ENCODE peak calls at places on chromosomes 16 and 17, in ten cellular contexts. One of them, this sample, is unnamed.

GRCh38 chr16:80993293-80993691 is 13.4 kb downstream of the CMC2 start:
- DNase-seq in cardiac muscle cell: peak; percentile 94
- DNase-seq in Panc1: no peak
- DNase-seq in HFFc6: peak; percentile 81
- DNase-seq in dorsolateral prefrontal cortex: no peak
- DNase-seq in tibial artery: no peak
- DNase-seq in GM23338: no peak
- DNase-seq in fibroblast of pulmonary artery: peak; percentile 95
- DNase-seq in RWPE1: peak; percentile 58
- DNase-seq in epithelial cell of proximal tubule: no peak
- DNase-seq in this sample: no peak

GRCh38 chr17:44502598-44503079 is 567 bp downstream of the GPATCH8 start:
- DNase-seq in cardiac muscle cell: no peak
- DNase-seq in RWPE1: peak; percentile 24
- DNase-seq in epithelial cell of proximal tubule: no peak
- DNase-seq in GM23338: no peak
- DNase-seq in fibroblast of pulmonary artery: no peak
- DNase-seq in HFFc6: no peak
- DNase-seq in dorsolateral prefrontal cortex: no peak
- DNase-seq in Panc1: no peak
- DNase-seq in tibial artery: peak; percentile 25
- DNase-seq in this sample: no peak

GRCh38 chr16:30666681-30667080 is 8.4 kb downstream of the FBRS start:
- DNase-seq in fibroblast of pulmonary artery: no peak
- DNase-seq in cardiac muscle cell: peak; percentile 41
- DNase-seq in Panc1: no peak
- DNase-seq in epithelial cell of proximal tubule: no peak
- DNase-seq in RWPE1: no peak
- DNase-seq in dorsolateral prefrontal cortex: no peak
- DNase-seq in GM23338: no peak
- DNase-seq in tibial artery: no peak
- DNase-seq in HFFc6: no peak
- DNase-seq in this sample: no peak

GRCh38 chr16:79698341-79698753 is 97.8 kb upstream of the MAF start:
- DNase-seq in HFFc6: no peak
- DNase-seq in RWPE1: no peak
- DNase-seq in epithelial cell of proximal tubule: no peak
- DNase-seq in dorsolateral prefrontal cortex: no peak
- DNase-seq in Panc1: no peak
- DNase-seq in tibial artery: peak; percentile 50
- DNase-seq in GM23338: no peak
- DNase-seq in fibroblast of pulmonary artery: peak; percentile 5
- DNase-seq in cardiac muscle cell: peak; percentile 47
- DNase-seq in this sample: no peak

GRCh38 chr16:87608400-87608985 is 6.2 kb downstream of the JPH3 start:
- DNase-seq in epithelial cell of proximal tubule: no peak
- DNase-seq in cardiac muscle cell: peak; percentile 74
- DNase-seq in HFFc6: peak; percentile 48
- DNase-seq in Panc1: no peak
- DNase-seq in fibroblast of pulmonary artery: peak; percentile 74
- DNase-seq in GM23338: peak; percentile 89
- DNase-seq in dorsolateral prefrontal cortex: no peak
- DNase-seq in RWPE1: peak; percentile 73
- DNase-seq in tibial artery: peak; percentile 43
- DNase-seq in this sample: no peak

GRCh38 chr17:53571342-53571741 is 251.4 kb upstream of the KIF2B start:
- DNase-seq in RWPE1: no peak
- DNase-seq in tibial artery: no peak
- DNase-seq in cardiac muscle cell: peak; percentile 14
- DNase-seq in fibroblast of pulmonary artery: peak; percentile 11
- DNase-seq in Panc1: no peak
- DNase-seq in GM23338: no peak
- DNase-seq in dorsolateral prefrontal cortex: no peak
- DNase-seq in epithelial cell of proximal tubule: peak; percentile 20
- DNase-seq in HFFc6: no peak
- DNase-seq in this sample: no peak

GRCh38 chr16:86101135-86101911 is 202.4 kb downstream of the IRF8 start:
- DNase-seq in RWPE1: no peak
- DNase-seq in epithelial cell of proximal tubule: no peak
- DNase-seq in Panc1: no peak
- DNase-seq in GM23338: no peak
- DNase-seq in fibroblast of pulmonary artery: no peak
- DNase-seq in cardiac muscle cell: no peak
- DNase-seq in dorsolateral prefrontal cortex: no peak
- DNase-seq in tibial artery: no peak
- DNase-seq in HFFc6: no peak
- DNase-seq in this sample: no peak

GRCh38 chr17:77728022-77728671 is 230.4 kb upstream of the TNRC6C start:
- DNase-seq in dorsolateral prefrontal cortex: peak; percentile 50
- DNase-seq in RWPE1: no peak
- DNase-seq in tibial artery: peak; percentile 58
- DNase-seq in GM23338: peak; percentile 36
- DNase-seq in fibroblast of pulmonary artery: no peak
- DNase-seq in Panc1: no peak
- DNase-seq in cardiac muscle cell: peak; percentile 14
- DNase-seq in epithelial cell of proximal tubule: no peak
- DNase-seq in HFFc6: peak; percentile 61
- DNase-seq in this sample: no peak

GRCh38 chr17:55162556-55162946 is 102.2 kb upstream of the HLF start:
- DNase-seq in HFFc6: no peak
- DNase-seq in Panc1: no peak
- DNase-seq in GM23338: no peak
- DNase-seq in fibroblast of pulmonary artery: no peak
- DNase-seq in dorsolateral prefrontal cortex: no peak
- DNase-seq in cardiac muscle cell: no peak
- DNase-seq in epithelial cell of proximal tubule: no peak
- DNase-seq in tibial artery: no peak
- DNase-seq in RWPE1: no peak
- DNase-seq in this sample: no peak

GRCh38 chr17:38447502-38448095 is 19.3 kb downstream of the ARHGAP23 start:
- DNase-seq in GM23338: no peak
- DNase-seq in tibial artery: no peak
- DNase-seq in cardiac muscle cell: no peak
- DNase-seq in HFFc6: no peak
- DNase-seq in fibroblast of pulmonary artery: no peak
- DNase-seq in epithelial cell of proximal tubule: no peak
- DNase-seq in RWPE1: no peak
- DNase-seq in dorsolateral prefrontal cortex: no peak
- DNase-seq in Panc1: no peak
- DNase-seq in this sample: no peak

GRCh38 chr16:57500578-57501111 is 14.4 kb upstream of the DOK4 start:
- DNase-seq in epithelial cell of proximal tubule: no peak
- DNase-seq in tibial artery: no peak
- DNase-seq in GM23338: no peak
- DNase-seq in RWPE1: no peak
- DNase-seq in fibroblast of pulmonary artery: peak; percentile 21
- DNase-seq in Panc1: no peak
- DNase-seq in HFFc6: no peak
- DNase-seq in dorsolateral prefrontal cortex: no peak
- DNase-seq in cardiac muscle cell: no peak
- DNase-seq in this sample: no peak

GRCh38 chr16:24035127-24035842 is 199.5 kb downstream of the PRKCB start:
- DNase-seq in RWPE1: no peak
- DNase-seq in fibroblast of pulmonary artery: no peak
- DNase-seq in cardiac muscle cell: no peak
- DNase-seq in dorsolateral prefrontal cortex: no peak
- DNase-seq in HFFc6: no peak
- DNase-seq in tibial artery: no peak
- DNase-seq in epithelial cell of proximal tubule: no peak
- DNase-seq in GM23338: no peak
- DNase-seq in Panc1: no peak
- DNase-seq in this sample: no peak

GRCh38 chr17:73657473-73658116 is 13.3 kb upstream of the SDK2 start:
- DNase-seq in dorsolateral prefrontal cortex: no peak
- DNase-seq in fibroblast of pulmonary artery: peak; percentile 17
- DNase-seq in Panc1: no peak
- DNase-seq in GM23338: peak; percentile 89
- DNase-seq in HFFc6: no peak
- DNase-seq in RWPE1: peak; percentile 49
- DNase-seq in cardiac muscle cell: peak; percentile 50
- DNase-seq in tibial artery: no peak
- DNase-seq in epithelial cell of proximal tubule: peak; percentile 1
- DNase-seq in this sample: no peak

GRCh38 chr16:26396511-26397235 is 670.1 kb upstream of the C16orf82 start:
- DNase-seq in Panc1: no peak
- DNase-seq in HFFc6: no peak
- DNase-seq in fibroblast of pulmonary artery: no peak
- DNase-seq in cardiac muscle cell: no peak
- DNase-seq in tibial artery: no peak
- DNase-seq in RWPE1: no peak
- DNase-seq in epithelial cell of proximal tubule: no peak
- DNase-seq in GM23338: peak; percentile 41
- DNase-seq in dorsolateral prefrontal cortex: no peak
- DNase-seq in this sample: no peak

GRCh38 chr17:59756236-59756818 is 48.9 kb downstream of the VMP1 start:
- DNase-seq in cardiac muscle cell: peak; percentile 81
- DNase-seq in GM23338: no peak
- DNase-seq in HFFc6: peak; percentile 72
- DNase-seq in RWPE1: peak; percentile 71
- DNase-seq in Panc1: peak; percentile 66
- DNase-seq in tibial artery: no peak
- DNase-seq in fibroblast of pulmonary artery: peak; percentile 84
- DNase-seq in dorsolateral prefrontal cortex: no peak
- DNase-seq in epithelial cell of proximal tubule: peak; percentile 78
- DNase-seq in this sample: no peak

DNA sequence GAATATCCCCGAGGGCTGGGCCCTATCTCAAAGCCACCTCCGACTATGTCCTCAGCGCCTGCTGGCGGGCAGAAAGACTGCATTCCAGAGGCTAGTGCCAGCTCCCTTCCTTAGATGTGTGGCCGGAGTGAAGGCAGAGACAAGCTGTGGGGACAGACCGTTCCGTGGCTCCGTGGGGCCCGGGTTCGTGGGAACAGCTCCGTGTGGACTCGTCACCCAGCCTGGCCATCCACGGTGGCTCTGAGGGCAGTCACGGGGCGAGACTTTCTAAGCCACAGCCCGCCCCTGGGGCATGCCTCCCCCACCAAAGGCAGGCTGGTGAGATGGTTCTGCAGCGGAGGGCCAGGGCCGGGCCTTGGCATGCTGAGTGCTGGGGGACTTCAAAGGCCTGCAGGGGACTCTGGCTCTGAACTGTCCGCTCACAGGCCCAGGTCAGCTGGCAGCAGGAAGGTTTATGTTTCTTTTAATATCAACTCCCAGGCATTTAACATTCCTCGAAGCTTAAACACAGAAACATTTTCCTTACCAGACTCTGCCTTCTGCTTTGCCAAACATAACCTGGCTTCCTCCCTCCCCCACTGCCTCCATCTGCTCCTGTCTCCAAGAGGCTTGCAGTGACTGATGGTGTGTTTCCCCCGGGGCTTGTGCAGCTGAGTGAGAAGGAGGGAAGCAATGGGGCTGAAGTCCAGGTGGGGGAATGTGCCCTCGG is 50.4 kb downstream of the TIMM22 start:
- DNase-seq in fibroblast of pulmonary artery: peak; percentile 20
- DNase-seq in dorsolateral prefrontal cortex: peak; percentile 44
- DNase-seq in RWPE1: no peak
- DNase-seq in Panc1: no peak
- DNase-seq in tibial artery: peak; percentile 63
- DNase-seq in GM23338: no peak
- DNase-seq in epithelial cell of proximal tubule: no peak
- DNase-seq in HFFc6: no peak
- DNase-seq in cardiac muscle cell: peak; percentile 12
- DNase-seq in this sample: no peak
- TF ChIP-seq CTCF in fibroblast of pulmonary artery: no peak
- TF ChIP-seq CTCF in dorsolateral prefrontal cortex: no peak
- TF ChIP-seq CTCF in RWPE1: no peak
- TF ChIP-seq CTCF in Panc1: no peak
- TF ChIP-seq CTCF in tibial artery: peak; percentile 75
- TF ChIP-seq CTCF in GM23338: no peak
- TF ChIP-seq CTCF in epithelial cell of proximal tubule: no peak
- TF ChIP-seq CTCF in HFFc6: no peak
- TF ChIP-seq CTCF in cardiac muscle cell: no peak
- TF ChIP-seq CTCF in this sample: no peak

GRCh38 chr16:66681676-66682075 is 14.9 kb downstream of the CMTM4 start:
- DNase-seq in RWPE1: peak; percentile 64
- DNase-seq in fibroblast of pulmonary artery: no peak
- DNase-seq in GM23338: no peak
- DNase-seq in tibial artery: no peak
- DNase-seq in epithelial cell of proximal tubule: no peak
- DNase-seq in Panc1: no peak
- DNase-seq in HFFc6: no peak
- DNase-seq in cardiac muscle cell: no peak
- DNase-seq in dorsolateral prefrontal cortex: no peak
- DNase-seq in this sample: no peak
- TF ChIP-seq CTCF in RWPE1: no peak
- TF ChIP-seq CTCF in fibroblast of pulmonary artery: no peak
- TF ChIP-seq CTCF in GM23338: no peak
- TF ChIP-seq CTCF in tibial artery: no peak
- TF ChIP-seq CTCF in epithelial cell of proximal tubule: no peak
- TF ChIP-seq CTCF in Panc1: no peak
- TF ChIP-seq CTCF in HFFc6: no peak
- TF ChIP-seq CTCF in cardiac muscle cell: no peak
- TF ChIP-seq CTCF in dorsolateral prefrontal cortex: no peak
- TF ChIP-seq CTCF in this sample: no peak

DNA sequence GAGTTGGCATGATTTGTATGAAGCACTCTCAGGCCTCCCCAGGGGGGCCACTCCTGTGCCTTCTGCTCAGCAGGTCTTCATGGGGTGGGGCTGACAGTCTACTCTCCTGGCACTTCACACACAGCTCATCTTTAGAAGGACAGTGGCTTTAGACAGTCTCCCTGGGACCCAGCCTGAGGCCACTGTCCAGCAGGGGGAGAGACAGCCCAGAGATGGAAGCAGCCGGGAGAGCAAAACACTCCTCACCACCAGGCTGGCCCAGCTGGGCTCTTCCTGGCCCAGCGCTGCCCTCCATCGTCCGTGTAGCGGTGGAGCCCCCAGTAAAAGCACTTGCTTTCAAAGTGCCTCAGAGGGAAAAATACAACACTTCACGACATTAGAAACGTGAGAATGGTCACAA is 62.0 kb upstream of the CRHR1 start:
- DNase-seq in Panc1: no peak
- DNase-seq in HFFc6: peak; percentile 29
- DNase-seq in dorsolateral prefrontal cortex: no peak
- DNase-seq in GM23338: peak; percentile 77
- DNase-seq in tibial artery: no peak
- DNase-seq in RWPE1: no peak
- DNase-seq in fibroblast of pulmonary artery: no peak
- DNase-seq in cardiac muscle cell: peak; percentile 7
- DNase-seq in epithelial cell of proximal tubule: no peak
- DNase-seq in this sample: no peak
- TF ChIP-seq CTCF in Panc1: peak; percentile 61
- TF ChIP-seq CTCF in HFFc6: peak; percentile 73
- TF ChIP-seq CTCF in dorsolateral prefrontal cortex: peak; percentile 37
- TF ChIP-seq CTCF in GM23338: peak; percentile 60
- TF ChIP-seq CTCF in tibial artery: no peak
- TF ChIP-seq CTCF in RWPE1: no peak
- TF ChIP-seq CTCF in fibroblast of pulmonary artery: peak; percentile 14
- TF ChIP-seq CTCF in cardiac muscle cell: peak; percentile 33
- TF ChIP-seq CTCF in epithelial cell of proximal tubule: peak; percentile 47
- TF ChIP-seq CTCF in this sample: peak; percentile 6

DNA sequence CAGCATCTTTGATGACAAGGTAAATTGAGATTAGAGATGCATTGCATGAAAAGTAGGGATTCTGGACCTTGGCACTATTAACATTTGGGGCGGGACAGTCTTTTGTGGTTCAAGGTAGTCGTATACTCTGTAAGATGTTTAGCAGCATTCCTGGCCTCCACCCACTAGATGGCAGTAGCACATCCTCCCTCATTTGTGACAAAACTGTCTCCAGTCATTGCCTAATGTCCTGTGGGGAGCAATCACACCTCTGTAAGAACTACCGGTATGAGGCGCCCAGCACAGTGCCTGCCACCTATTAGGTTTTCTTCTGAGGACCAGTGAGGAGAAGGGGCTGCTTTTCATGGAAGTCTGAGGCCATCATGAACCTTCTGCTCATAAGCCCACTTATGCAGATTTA is 180.8 kb downstream of the RBFOX1 start:
- DNase-seq in fibroblast of pulmonary artery: no peak
- DNase-seq in epithelial cell of proximal tubule: no peak
- DNase-seq in Panc1: no peak
- DNase-seq in cardiac muscle cell: no peak
- DNase-seq in RWPE1: no peak
- DNase-seq in HFFc6: no peak
- DNase-seq in tibial artery: no peak
- DNase-seq in dorsolateral prefrontal cortex: no peak
- DNase-seq in GM23338: peak; percentile 45
- DNase-seq in this sample: no peak
- TF ChIP-seq CTCF in fibroblast of pulmonary artery: no peak
- TF ChIP-seq CTCF in epithelial cell of proximal tubule: peak; percentile 34
- TF ChIP-seq CTCF in Panc1: peak; percentile 62
- TF ChIP-seq CTCF in cardiac muscle cell: no peak
- TF ChIP-seq CTCF in RWPE1: no peak
- TF ChIP-seq CTCF in HFFc6: peak; percentile 26
- TF ChIP-seq CTCF in tibial artery: no peak
- TF ChIP-seq CTCF in dorsolateral prefrontal cortex: no peak
- TF ChIP-seq CTCF in GM23338: peak; percentile 51
- TF ChIP-seq CTCF in this sample: peak; percentile 21